ENCODE peak calls at places on chromosome 4, in eight cellular contexts. V, I, Y, W, P, A, E and H are unnamed samples.

GRCh38 chr4:140081582-140082398 is 72.2 kb downstream of the MAML3 start:
- DNase-seq in P (no peak), W (no peak), V (no peak), A (no peak), I (no peak), E (no peak), Y (no peak), H (no peak)

GRCh38 chr4:48801739-48802138 is 21.7 kb upstream of the FRYL start:
- DNase-seq in E (no peak), I (no peak), P (no peak), V (no peak), A (no peak), Y (no peak), W (no peak), H (no peak)

GRCh38 chr4:65170768-65171514 is 499.3 kb downstream of the EPHA5 start:
- DNase-seq in Y (no peak), P (no peak), W (no peak), E (no peak), A (no peak), V (no peak), I (no peak), H (no peak)

GRCh38 chr4:111632752-111633151 is 512.5 kb upstream of the FAM241A start:
- DNase-seq in A (no peak), W (no peak), I (no peak), Y (no peak), V (no peak), E (peak; percentile 82), P (no peak), H (no peak)

GRCh38 chr4:43253511-43253910 is 361.0 kb downstream of the GRXCR1 start:
- DNase-seq in W (no peak), Y (no peak), E (no peak), P (no peak), I (no peak), A (no peak), V (no peak), H (no peak)

GRCh38 chr4:158566860-158567259 is 45.2 kb downstream of the RXFP1 start:
- DNase-seq in E (no peak), V (no peak), A (no peak), I (no peak), W (no peak), P (peak; percentile 53), Y (no peak), H (peak; percentile 4)

GRCh38 chr4:100177126-100177525 is 13.1 kb downstream of the DDIT4L start:
- DNase-seq in I (no peak), V (no peak), W (no peak), Y (no peak), A (no peak), E (no peak), P (no peak), H (no peak)

GRCh38 chr4:126361287-126361686 is 1046.5 kb downstream of the FAT4 start:
- DNase-seq in V (no peak), P (no peak), I (no peak), Y (no peak), W (no peak), A (no peak), E (no peak), H (no peak)

GRCh38 chr4:7353846-7354610 is 80.7 kb downstream of the PSAPL1 start:
- DNase-seq in P (peak; percentile 39), V (no peak), A (no peak), E (no peak), W (no peak), I (no peak), Y (no peak), H (peak; percentile 52)

GRCh38 chr4:15784959-15785634 is 7.0 kb downstream of the CD38 start:
- DNase-seq in I (no peak), V (no peak), E (no peak), Y (no peak), P (no peak), W (no peak), A (no peak), H (no peak)

GRCh38 chr4:168694669-168695068 is 197.8 kb downstream of the PALLD start:
- DNase-seq in P (no peak), E (peak; percentile 52), W (peak; percentile 54), V (no peak), I (no peak), A (no peak), Y (no peak), H (no peak)

GRCh38 chr4:100070868-100071267 is 119.4 kb downstream of the DDIT4L start:
- DNase-seq in W (no peak), A (no peak), Y (no peak), I (no peak), P (no peak), V (no peak), E (no peak), H (no peak)

GRCh38 chr4:145177906-145178538 is 2.4 kb downstream of the OTUD4 start:
- DNase-seq in Y (peak; percentile 25), W (peak; percentile 15), E (peak; percentile 58), V (no peak), A (no peak), P (no peak), I (no peak), H (peak; percentile 65)

GRCh38 chr4:138225477-138225876 is 16.7 kb downstream of the SLC7A11 start:
- DNase-seq in E (peak; percentile 41), V (no peak), W (no peak), Y (no peak), A (no peak), I (no peak), P (no peak), H (no peak)

GRCh38 chr4:138223191-138223910 is 18.8 kb downstream of the SLC7A11 start:
- DNase-seq in V (no peak), E (no peak), I (no peak), P (no peak), A (no peak), Y (peak; percentile 81), W (no peak), H (no peak)

GRCh38 chr4:138218976-138219375 is 23.2 kb downstream of the SLC7A11 start:
- DNase-seq in W (no peak), V (no peak), I (no peak), A (no peak), E (no peak), P (no peak), Y (no peak), H (no peak)

GRCh38 chr4:138224614-138225013 is 17.5 kb downstream of the SLC7A11 start:
- DNase-seq in P (no peak), V (no peak), W (no peak), Y (no peak), E (no peak), I (no peak), A (no peak), H (no peak)

DNA sequence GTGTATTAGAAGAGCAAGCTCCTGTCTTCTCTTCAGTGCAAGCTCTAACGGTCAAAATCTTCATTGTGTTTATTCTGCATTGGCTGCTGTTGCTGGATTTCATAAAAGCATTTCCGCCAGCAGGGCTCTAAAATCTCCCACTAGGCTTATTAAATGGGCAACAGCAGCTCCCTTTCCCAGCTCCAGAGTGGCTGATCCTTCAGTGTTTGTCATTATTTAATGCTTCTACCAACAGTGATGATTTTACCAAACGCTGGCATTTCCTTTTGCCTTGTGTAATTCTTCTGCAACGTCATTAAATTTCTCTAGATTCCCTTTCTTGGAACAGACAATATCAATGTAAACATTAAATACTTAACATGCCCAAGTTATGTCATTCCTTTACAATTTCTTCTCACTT is 20.1 kb downstream of the SLC7A11 start:
- DNase-seq in I (no peak), Y (no peak), A (no peak), E (peak; percentile 83), P (no peak), W (peak; percentile 96), V (no peak), H (peak; percentile 85)
- H3K4me1 ChIP-seq in I (no peaks in the 10 kb centered on the region), Y (peaks cover 68% of the 10 kb centered on the region), A (peaks cover 6% of the 10 kb centered on the region), E (peaks cover 49% of the 10 kb centered on the region), P (no peaks in the 10 kb centered on the region), W (peaks cover 72% of the 10 kb centered on the region), V (no peaks in the 10 kb centered on the region), H (peaks cover 14% of the 10 kb centered on the region)

GRCh38 chr4:98482503-98482846 is 175.9 kb downstream of the TSPAN5 start:
- DNase-seq in A (no peak), V (no peak), P (no peak), E (no peak), W (no peak), I (no peak), Y (no peak), H (peak; percentile 66)

GRCh38 chr4:98480535-98480934 is 177.9 kb downstream of the TSPAN5 start:
- DNase-seq in Y (no peak), W (no peak), A (no peak), E (no peak), V (no peak), P (no peak), I (no peak), H (no peak)

GRCh38 chr4:98481167-98481566 is 177.2 kb downstream of the TSPAN5 start:
- DNase-seq in W (no peak), I (no peak), E (no peak), Y (no peak), A (no peak), P (peak; percentile 80), V (no peak), H (peak; percentile 29)

GRCh38 chr4:98484031-98484430 is 174.4 kb downstream of the TSPAN5 start:
- DNase-seq in I (no peak), V (no peak), W (no peak), A (no peak), Y (no peak), E (peak; percentile 42), P (no peak), H (peak; percentile 50)

DNA sequence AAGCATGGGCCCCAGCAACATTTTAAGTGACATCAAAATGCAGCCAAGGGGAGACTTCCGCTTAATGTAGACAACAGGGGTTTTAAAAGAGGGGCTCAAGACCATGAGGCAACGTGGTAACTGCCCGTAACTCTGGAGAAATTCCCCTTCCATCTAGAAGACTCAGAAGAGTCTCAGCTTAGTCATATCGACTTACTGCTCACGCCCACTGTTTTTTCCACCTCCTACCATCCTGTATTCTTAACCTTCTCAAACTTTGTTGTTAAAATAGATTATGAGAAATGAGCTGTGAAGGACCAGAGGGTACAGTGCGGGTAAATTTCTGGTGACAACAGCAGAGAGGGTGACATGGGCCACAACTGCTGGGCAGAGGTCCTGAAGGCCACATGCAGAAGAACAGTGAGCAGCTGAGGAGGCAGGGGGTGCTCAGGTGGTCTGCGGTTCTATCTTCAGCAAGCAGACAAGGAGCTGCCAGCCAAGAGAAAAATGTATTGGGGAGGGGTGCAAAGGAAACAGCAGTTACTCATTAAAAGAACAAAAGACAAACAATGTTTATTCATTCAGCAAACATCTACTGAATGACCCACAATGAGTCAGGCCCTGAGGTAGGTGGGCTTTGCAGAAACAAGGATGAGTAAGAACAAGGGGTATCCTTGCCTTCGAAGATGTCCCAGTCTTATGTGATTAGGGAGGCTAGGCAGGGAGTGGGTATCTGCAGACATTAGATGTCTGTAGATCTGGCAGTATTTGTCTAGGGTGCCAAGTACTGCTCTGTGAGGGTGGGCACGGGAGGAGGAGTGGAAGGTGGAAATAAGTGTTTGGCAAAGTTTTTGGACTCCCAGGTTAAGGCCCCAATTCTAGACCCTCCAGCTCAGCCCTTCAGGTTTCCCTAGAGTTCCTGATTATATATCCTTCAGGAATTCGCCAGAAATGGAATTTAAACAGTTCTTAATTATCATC is 175.3 kb downstream of the TSPAN5 start:
- DNase-seq in V (no peak), Y (no peak), W (no peak), E (peak; percentile 66), P (no peak), A (no peak), I (no peak), H (peak; percentile 86)
- H3K4me1 ChIP-seq in V (no peaks in the 10 kb centered on the region), Y (peaks cover 36% of the 10 kb centered on the region), W (no peaks in the 10 kb centered on the region), E (peaks cover 52% of the 10 kb centered on the region), P (no peaks in the 10 kb centered on the region), A (no peaks in the 10 kb centered on the region), I (no peaks in the 10 kb centered on the region), H (peaks cover 21% of the 10 kb centered on the region)

GRCh38 chr4:148166132-148166531 is 276.1 kb downstream of the NR3C2 start:
- DNase-seq in A (no peak), W (no peak), Y (no peak), I (no peak), V (no peak), P (peak; percentile 61), E (peak; percentile 48), H (no peak)
- H3K4me1 ChIP-seq in A (peaks cover 46% of the 10 kb centered on the region), W (no peaks in the 10 kb centered on the region), Y (peaks cover 8% of the 10 kb centered on the region), I (no peaks in the 10 kb centered on the region), V (peaks cover 14% of the 10 kb centered on the region), P (peaks cover 12% of the 10 kb centered on the region), E (peaks cover 12% of the 10 kb centered on the region), H (no peaks in the 10 kb centered on the region)

GRCh38 chr4:1603413-1604135 is 80.5 kb downstream of the FAM53A start:
- DNase-seq in E (no peak), V (peak; percentile 38), W (no peak), A (peak; percentile 6), P (peak; percentile 48), Y (no peak), I (peak; percentile 43), H (peak; percentile 90)
- H3K4me1 ChIP-seq in E (no peaks in the 10 kb centered on the region), V (no peaks in the 10 kb centered on the region), W (no peaks in the 10 kb centered on the region), A (no peaks in the 10 kb centered on the region), P (no peaks in the 10 kb centered on the region), Y (peaks cover 5% of the 10 kb centered on the region), I (no peaks in the 10 kb centered on the region), H (no peaks in the 10 kb centered on the region)